ENCODE peak calls at places on chromosomes 6 and 20, in seven cellular contexts. W is right lobe of liver, M is heart left ventricle, A is upper lobe of right lung, J is pancreas, X is Panc1, R is fibroblast of lung. T is an unnamed sample.

GRCh38 chr20:39081255-39081654 is 119.1 kb downstream of the DHX35 start:
- DNase-seq in W (peak; percentile 77), M (peak; percentile 71), A (peak; percentile 73), J (peak; percentile 82), X (peak; percentile 77), R (peak; percentile 80), T (peak; percentile 48)

GRCh38 chr6:40988634-40989033 is 50.4 kb downstream of the UNC5CL start:
- DNase-seq in W (no peak), M (no peak), A (no peak), J (no peak), X (no peak), R (no peak), T (no peak)

GRCh38 chr20:20214757-20215275 is 153.1 kb upstream of the INSM1 start:
- DNase-seq in W (no peak), M (peak; percentile 60), A (no peak), J (no peak), X (no peak), R (no peak), T (no peak)

GRCh38 chr6:9405369-9405768 is 970.0 kb upstream of the SLC35B3 start:
- DNase-seq in W (no peak), M (no peak), A (no peak), J (no peak), X (peak; percentile 57), R (peak; percentile 70), T (no peak)

GRCh38 chr20:53899351-53900167 is 170.8 kb downstream of the BCAS1 start:
- DNase-seq in W (no peak), M (no peak), A (no peak), J (no peak), X (peak; percentile 87), R (peak; percentile 77), T (no peak)

GRCh38 chr6:36118550-36119107 is 11.7 kb upstream of the MAPK13 start:
- DNase-seq in W (no peak), M (no peak), A (no peak), J (no peak), X (no peak), R (no peak), T (no peak)

GRCh38 chr6:140071115-140071514 is 696.7 kb upstream of the CITED2 start:
- DNase-seq in W (no peak), M (no peak), A (no peak), J (no peak), X (no peak), R (peak; percentile 95), T (no peak)

GRCh38 chr6:659179-659578 is 2.3 kb upstream of the HUS1B start:
- DNase-seq in W (no peak), M (no peak), A (no peak), J (no peak), X (no peak), R (no peak), T (no peak)

GRCh38 chr6:34851361-34851760 is 36.5 kb downstream of the TAF11 start:
- DNase-seq in W (no peak), M (no peak), A (no peak), J (no peak), X (no peak), R (no peak), T (no peak)

GRCh38 chr6:56764081-56764566 is 121.4 kb upstream of the DST start:
- DNase-seq in W (no peak), M (no peak), A (no peak), J (no peak), X (no peak), R (peak; percentile 63), T (no peak)

GRCh38 chr20:40697466-40697987 is 8.5 kb upstream of the MAFB start:
- DNase-seq in W (no peak), M (no peak), A (no peak), J (no peak), X (no peak), R (no peak), T (no peak)

GRCh38 chr6:3566812-3567211 is 110.0 kb upstream of the SLC22A23 start:
- DNase-seq in W (no peak), M (no peak), A (no peak), J (no peak), X (no peak), R (peak; percentile 77), T (no peak)

GRCh38 chr6:11500008-11500407 is 37.5 kb upstream of the TMEM170B start:
- DNase-seq in W (no peak), M (no peak), A (no peak), J (no peak), X (no peak), R (peak; percentile 15), T (no peak)

GRCh38 chr6:39493174-39493573 is 170.7 kb upstream of the KCNK16 start:
- DNase-seq in W (no peak), M (no peak), A (no peak), J (no peak), X (no peak), R (no peak), T (no peak)

GRCh38 chr6:113742342-113742741 is 114.8 kb upstream of the MARCKS start:
- DNase-seq in W (no peak), M (no peak), A (no peak), J (no peak), X (no peak), R (no peak), T (no peak)

GRCh38 chr6:132683543-132683942 is 24.6 kb upstream of the TAAR1 start:
- DNase-seq in W (no peak), M (no peak), A (no peak), J (no peak), X (no peak), R (no peak), T (no peak)

GRCh38 chr6:71489736-71490135 is 201.1 kb downstream of the OGFRL1 start:
- DNase-seq in W (no peak), M (no peak), A (no peak), J (no peak), X (no peak), R (peak; percentile 81), T (no peak)

GRCh38 chr20:59820204-59821041 is 113.0 kb downstream of the SYCP2 start:
- DNase-seq in W (no peak), M (peak; percentile 79), A (no peak), J (no peak), X (no peak), R (no peak), T (no peak)

GRCh38 chr6:148565931-148566663 is 180.7 kb upstream of the UST start:
- DNase-seq in W (no peak), M (peak; percentile 48), A (peak; percentile 73), J (no peak), X (no peak), R (peak; percentile 85), T (no peak)

GRCh38 chr20:50335105-50335504 is 144.5 kb downstream of the CEBPB start:
- DNase-seq in W (no peak), M (no peak), A (no peak), J (no peak), X (no peak), R (peak; percentile 33), T (peak; percentile 16)

GRCh38 chr6:34556031-34556471 is at the start of gene SPDEF:
- DNase-seq in W (no peak), M (no peak), A (no peak), J (peak; percentile 75), X (no peak), R (no peak), T (no peak)

GRCh38 chr20:18307301-18307700 is 19.0 kb downstream of the ZNF133 start:
- DNase-seq in W (no peak), M (no peak), A (no peak), J (no peak), X (no peak), R (no peak), T (no peak)

GRCh38 chr6:103273048-103273447 is 1586.7 kb downstream of the HACE1 start:
- DNase-seq in W (no peak), M (no peak), A (no peak), J (no peak), X (peak; percentile 7), R (no peak), T (no peak)

GRCh38 chr20:24612799-24613775 is 143.7 kb downstream of the SYNDIG1 start:
- DNase-seq in W (no peak), M (peak; percentile 59), A (no peak), J (no peak), X (no peak), R (peak; percentile 5), T (no peak)

GRCh38 chr6:151629791-151630190 is 136.0 kb downstream of the CCDC170 start:
- DNase-seq in W (no peak), M (no peak), A (no peak), J (no peak), X (no peak), R (no peak), T (no peak)

GRCh38 chr20:33729101-33729500 is 2.7 kb upstream of the ZNF341 start:
- DNase-seq in W (no peak), M (no peak), A (no peak), J (no peak), X (no peak), R (no peak), T (no peak)
- H3K4me1 ChIP-seq in W (peaks cover 26% of the 10 kb centered on the region), M (peaks cover 7% of the 10 kb centered on the region), A (peaks cover 13% of the 10 kb centered on the region), J (peaks cover 3% of the 10 kb centered on the region), X (peaks cover 8% of the 10 kb centered on the region), R (peaks cover 9% of the 10 kb centered on the region), T (peaks cover 20% of the 10 kb centered on the region)

GRCh38 chr6:165616116-165616515 is 46.9 kb downstream of the PDE10A start:
- DNase-seq in W (no peak), M (no peak), A (no peak), J (no peak), X (no peak), R (peak; percentile 6), T (no peak)
- H3K4me3 ChIP-seq in W (no peak overlapping the region), M (peak overlapping the region; percentile 31), A (no peak overlapping the region), J (no peak overlapping the region), X (peak overlapping the region; percentile 25), R (no peak overlapping the region), T (no peak overlapping the region)

GRCh38 chr6:46849361-46849690 is 56.1 kb downstream of the MEP1A start:
- DNase-seq in W (no peak), M (no peak), A (no peak), J (no peak), X (no peak), R (no peak), T (no peak)

GRCh38 chr6:46848684-46849360 is 55.6 kb downstream of the MEP1A start:
- DNase-seq in W (peak; percentile 86), M (peak; percentile 89), A (peak; percentile 93), J (peak; percentile 94), X (peak; percentile 18), R (peak; percentile 67), T (peak; percentile 71)

GRCh38 chr6:46850781-46851180 is 57.6 kb downstream of the MEP1A start:
- DNase-seq in W (no peak), M (no peak), A (no peak), J (no peak), X (no peak), R (no peak), T (no peak)

GRCh38 chr6:46845126-46845525 is 51.9 kb downstream of the MEP1A start:
- DNase-seq in W (no peak), M (no peak), A (no peak), J (no peak), X (no peak), R (no peak), T (no peak)
- H3K9me3 ChIP-seq in W (no peaks in the 10 kb centered on the region), M (no peaks in the 10 kb centered on the region), A (peaks cover 5% of the 10 kb centered on the region), J (no peaks in the 10 kb centered on the region), X (peaks cover 2% of the 10 kb centered on the region), R (no peaks in the 10 kb centered on the region), T (no peaks in the 10 kb centered on the region)

GRCh38 chr6:42380208-42380979 is 71.3 kb downstream of the TRERF1 start:
- DNase-seq in W (no peak), M (no peak), A (no peak), J (no peak), X (no peak), R (no peak), T (no peak)
- H3K4me1 ChIP-seq in W (no peaks in the 10 kb centered on the region), M (no peaks in the 10 kb centered on the region), A (no peaks in the 10 kb centered on the region), J (no peaks in the 10 kb centered on the region), X (peaks cover 8% of the 10 kb centered on the region), R (no peaks in the 10 kb centered on the region), T (no peaks in the 10 kb centered on the region)

GRCh38 chr6:123841067-123841896 is 37.6 kb downstream of the NKAIN2 start:
- DNase-seq in W (no peak), M (no peak), A (no peak), J (no peak), X (no peak), R (no peak), T (no peak)

GRCh38 chr6:123838612-123839279 is 35.1 kb downstream of the NKAIN2 start:
- DNase-seq in W (no peak), M (no peak), A (no peak), J (no peak), X (no peak), R (no peak), T (no peak)
- H3K4me3 ChIP-seq in W (no peak overlapping the region), M (no peak overlapping the region), A (no peak overlapping the region), J (no peak overlapping the region), X (no peak overlapping the region), R (no peak overlapping the region), T (no peak overlapping the region)

T was measured in HAP-1.